ENCODE peak calls at places on chromosomes 16 and 17, in eight cellular contexts. T is colonic mucosa, Y is stomach, H is left ventricle myocardium inferior, W is lung, D is mammary epithelial cell, K is heart right ventricle, I is GM23248. A is an unnamed sample.
A peak's percentile ranks its signal among the peaks of the same experiment; 100 is the strongest.

GRCh38 chr17:50785942-50786570 is 18.7 kb upstream of the ANKRD40CL start:
- DNase-seq in D (peak; percentile 32), Y (peak; percentile 29), W (no peak), K (no peak), T (no peak), I (peak; percentile 73), H (no peak), A (no peak)

GRCh38 chr17:72900542-72900941 is 191.9 kb downstream of the SLC39A11 start:
- DNase-seq in H (no peak), Y (no peak), D (no peak), K (no peak), T (no peak), I (no peak), W (no peak), A (no peak)

GRCh38 chr17:78137392-78138203 is 7.0 kb downstream of the TMC8 start:
- DNase-seq in W (peak; percentile 35), I (no peak), H (no peak), D (no peak), Y (no peak), K (no peak), T (no peak), A (no peak)

GRCh38 chr16:3131755-3132377 is 3.0 kb upstream of the ZNF213 start:
- DNase-seq in Y (peak; percentile 48), H (no peak), K (no peak), D (no peak), W (no peak), I (peak; percentile 70), T (peak; percentile 44), A (no peak)

GRCh38 chr16:642189-643049 is 791 bp downstream of the MCRIP2 start:
- DNase-seq in D (no peak), H (peak; percentile 67), W (peak; percentile 72), Y (peak; percentile 85), T (peak; percentile 81), I (peak; percentile 64), K (peak; percentile 69), A (peak; percentile 86)

GRCh38 chr17:30559656-30560055 is 82.4 kb downstream of the GOSR1 start:
- DNase-seq in K (no peak), W (no peak), H (no peak), D (no peak), I (no peak), T (no peak), Y (peak; percentile 2), A (no peak)

GRCh38 chr17:38870259-38871165 is 654 bp downstream of the LASP1 start:
- DNase-seq in H (peak; percentile 79), K (peak; percentile 74), W (peak; percentile 75), Y (peak; percentile 75), D (peak; percentile 53), I (peak; percentile 87), T (peak; percentile 85), A (peak; percentile 94)

GRCh38 chr16:65069090-65069489 is 52.8 kb downstream of the CDH11 start:
- DNase-seq in K (no peak), H (no peak), Y (no peak), W (no peak), D (no peak), I (peak; percentile 92), T (no peak), A (no peak)

GRCh38 chr17:45413498-45413923 is 19.2 kb downstream of the ARHGAP27 start:
- DNase-seq in H (peak; percentile 62), K (peak; percentile 60), I (no peak), T (peak; percentile 95), Y (peak; percentile 67), W (no peak), D (no peak), A (peak; percentile 60)

GRCh38 chr17:32222621-32223020 is 43.0 kb upstream of the RHBDL3 start:
- DNase-seq in D (peak; percentile 65), I (peak; percentile 52), K (no peak), H (no peak), T (no peak), W (no peak), Y (no peak), A (no peak)

GRCh38 chr16:84115919-84116719 is 623 bp downstream of the MBTPS1 start:
- DNase-seq in T (peak; percentile 67), W (peak; percentile 44), D (peak; percentile 44), H (no peak), K (no peak), I (peak; percentile 66), Y (peak; percentile 66), A (no peak)

GRCh38 chr17:15436399-15437369 is 30.7 kb downstream of the CDRT4 start:
- DNase-seq in Y (peak; percentile 44), K (peak; percentile 64), H (peak; percentile 76), I (peak; percentile 37), W (peak; percentile 67), T (peak; percentile 62), D (no peak), A (peak; percentile 87)

GRCh38 chr16:48632137-48632774 is 22.3 kb upstream of the N4BP1 start:
- DNase-seq in D (no peak), Y (peak; percentile 17), T (no peak), H (no peak), K (no peak), I (no peak), W (no peak), A (no peak)

GRCh38 chr16:89720859-89721643 is at the start of the genes VPS9D1 and ZNF276:
- DNase-seq in H (peak; percentile 89), D (peak; percentile 79), T (peak; percentile 90), W (peak; percentile 82), K (peak; percentile 88), I (peak; percentile 92), Y (peak; percentile 86), A (peak; percentile 94)

GRCh38 chr16:3266873-3267537 is 10.6 kb upstream of the MEFV start:
- DNase-seq in I (peak; percentile 86), D (peak; percentile 26), T (no peak), H (no peak), Y (no peak), W (no peak), K (no peak), A (peak; percentile 21)

DNA sequence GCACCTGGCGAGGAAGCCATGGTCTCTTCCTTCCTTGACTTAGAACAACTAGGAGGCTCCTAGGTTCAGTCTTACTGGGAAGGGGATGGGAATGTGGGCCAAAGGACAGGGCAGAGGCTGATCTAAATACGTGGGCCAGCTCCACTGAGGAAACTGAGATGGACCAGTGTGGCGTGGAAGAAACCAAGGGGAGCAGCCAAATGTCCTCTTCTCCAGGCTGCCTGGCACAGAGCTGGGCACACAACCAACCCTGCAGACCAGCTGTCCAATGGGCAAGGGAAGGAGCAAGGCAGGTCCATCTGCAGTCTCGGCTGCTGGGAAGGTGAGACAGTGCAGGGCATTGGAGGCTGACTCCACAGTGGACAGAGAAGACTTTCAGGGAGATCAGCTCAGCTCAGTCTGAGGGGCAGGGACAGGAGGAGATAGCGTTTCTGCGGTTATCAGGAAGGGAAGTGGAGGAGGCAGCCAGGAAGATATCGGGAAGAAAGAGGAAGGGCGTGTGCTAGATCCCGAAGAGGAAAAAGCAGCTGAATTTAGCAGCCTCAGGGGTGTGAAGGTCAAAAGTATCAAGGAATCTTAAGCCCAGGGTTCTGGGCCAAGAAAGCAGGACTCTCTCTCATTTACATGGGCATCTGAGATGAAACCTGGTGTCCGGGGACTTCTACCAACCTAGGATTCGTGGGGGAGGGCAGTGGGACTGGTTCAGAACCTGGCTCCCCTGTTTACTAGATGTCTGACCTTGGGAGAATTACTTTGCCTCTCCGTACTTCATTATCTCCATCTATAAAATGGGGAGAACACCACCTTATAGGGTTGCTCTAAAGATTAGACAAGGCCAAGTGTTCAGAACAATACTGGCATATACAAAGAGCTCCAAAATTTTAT is 1.8 kb downstream of the KIFC3 start:
- DNase-seq in K (no peak), I (no peak), H (no peak), D (no peak), W (no peak), T (no peak), Y (peak; percentile 26), A (no peak)
- H3K4me3 ChIP-seq in K (peak overlapping the region; percentile 57), I (peak overlapping the region; percentile 85), H (peak overlapping the region; percentile 79), D (no peak overlapping the region), W (no peak overlapping the region), T (no peak overlapping the region), Y (no peak overlapping the region), A (peak overlapping the region; percentile 68)

DNA sequence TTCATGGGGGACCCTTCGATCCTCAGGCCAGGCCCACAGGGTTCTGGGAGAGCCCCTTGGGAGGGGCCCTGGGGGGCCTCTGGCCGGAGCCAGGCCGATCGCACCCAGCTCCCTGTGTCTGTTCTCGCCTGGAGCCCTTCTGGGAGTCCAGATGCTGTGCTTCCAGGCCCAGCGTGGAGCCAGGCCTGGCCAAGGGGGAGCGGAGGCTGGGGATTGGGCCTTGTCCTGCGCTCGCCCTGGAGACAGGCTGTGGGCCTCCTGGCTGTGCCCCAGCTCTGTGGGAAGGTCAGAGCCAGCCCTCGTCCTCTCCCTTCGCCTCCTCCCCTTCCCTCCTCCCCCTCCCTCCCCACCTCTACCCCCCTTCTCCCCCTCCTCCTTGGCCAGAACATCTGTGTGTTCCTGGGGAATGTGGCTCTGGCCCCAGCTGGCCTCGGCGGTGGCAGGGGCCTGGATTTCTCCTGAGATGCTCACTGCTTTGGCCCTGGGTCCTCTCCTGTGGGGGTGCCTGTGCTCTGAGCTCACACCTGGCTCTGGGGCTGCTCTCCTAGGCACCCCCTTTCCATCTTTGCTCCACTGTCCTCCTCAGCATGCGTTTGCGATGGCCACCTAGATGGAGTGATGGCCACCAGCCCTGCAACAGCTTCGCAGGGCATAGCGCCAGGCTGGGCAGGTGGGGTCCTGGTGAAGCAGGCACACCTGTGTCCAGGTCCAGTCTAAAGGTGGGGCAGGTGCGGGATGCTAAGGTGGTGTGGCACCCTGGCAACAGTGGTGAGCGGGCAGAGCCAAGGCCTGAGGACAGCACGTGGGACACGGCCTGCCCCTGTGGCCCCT is 90.6 kb upstream of the CIBAR2 start:
- DNase-seq in H (peak; percentile 88), Y (peak; percentile 47), T (peak; percentile 53), K (peak; percentile 89), I (peak; percentile 88), D (no peak), W (peak; percentile 56), A (peak; percentile 96)
- H3K27ac ChIP-seq in H (peak overlapping the region; percentile 94), Y (peak overlapping the region; percentile 83), T (peak overlapping the region; percentile 29), K (peak overlapping the region; percentile 80), I (peak overlapping the region; percentile 91), D (no peak overlapping the region), W (peak overlapping the region; percentile 23), A (peak overlapping the region; percentile 91)

GRCh38 chr17:81307636-81308035 is 12.5 kb upstream of the SLC38A10 start:
- DNase-seq in Y (no peak), T (no peak), H (no peak), I (no peak), W (no peak), K (no peak), D (no peak), A (no peak)

GRCh38 chr17:81306491-81306890 is 11.4 kb upstream of the SLC38A10 start:
- DNase-seq in Y (no peak), H (no peak), W (no peak), T (no peak), D (peak; percentile 9), K (no peak), I (no peak), A (no peak)

GRCh38 chr17:81305051-81305630 is 10.0 kb upstream of the SLC38A10 start:
- DNase-seq in T (no peak), I (no peak), W (no peak), D (no peak), H (no peak), K (no peak), Y (no peak), A (no peak)

GRCh38 chr17:81308161-81308560 is 13.1 kb upstream of the SLC38A10 start:
- DNase-seq in Y (no peak), W (no peak), D (no peak), I (no peak), H (no peak), K (no peak), T (no peak), A (no peak)

GRCh38 chr17:81306898-81307510 is 11.9 kb upstream of the SLC38A10 start:
- DNase-seq in Y (no peak), I (no peak), D (no peak), K (no peak), T (no peak), H (no peak), W (no peak), A (peak; percentile 38)
- H3K4me1 ChIP-seq in Y (peaks cover 18% of the 10 kb centered on the region), I (no peaks in the 10 kb centered on the region), D (peaks cover 28% of the 10 kb centered on the region), K (peaks cover 33% of the 10 kb centered on the region), T (peaks cover 8% of the 10 kb centered on the region), H (peaks cover 31% of the 10 kb centered on the region), W (peaks cover 15% of the 10 kb centered on the region), A (no peaks in the 10 kb centered on the region)

GRCh38 chr17:83199500-83200201 is 120.2 kb downstream of the METRNL start:
- DNase-seq in H (peak; percentile 57), T (no peak), K (peak; percentile 53), Y (peak; percentile 51), D (no peak), W (peak; percentile 57), I (peak; percentile 91), A (peak; percentile 42)
- H3K4me3 ChIP-seq in H (peak overlapping the region; percentile 36), T (no peak overlapping the region), K (no peak overlapping the region), Y (no peak overlapping the region), D (no peak overlapping the region), W (no peak overlapping the region), I (peak overlapping the region; percentile 57), A (no peak overlapping the region)